ENCODE peak calls at places on chromosomes 12 and 14, in nine cellular contexts. A is endothelial cell of umbilical vein, N is Karpas-422, F is H9, Z is PC-3, W is IMR-90, P is neural progenitor cell, Q is NT2/D1, M is adipocyte. O is an unnamed sample.
A peak's percentile ranks its signal among the peaks of the same experiment; 100 is the strongest.

GRCh38 chr12:105476616-105477015 is 146.1 kb downstream of the C12orf75 start:
- DNase-seq in A (no peak), N (no peak), Z (no peak), M (no peak), Q (no peak), F (no peak), W (no peak), P (no peak), O (no peak)

GRCh38 chr14:29925736-29926135 is 1.9 kb downstream of the PRKD1 start:
- DNase-seq in A (no peak), Q (no peak), W (peak; percentile 49), P (peak; percentile 23), Z (no peak), F (no peak), N (no peak), M (peak; percentile 36), O (no peak)

GRCh38 chr14:74691456-74691855 is 21.4 kb downstream of the AREL1 start:
- DNase-seq in N (no peak), A (no peak), Q (no peak), M (no peak), P (no peak), Z (no peak), F (no peak), W (no peak), O (no peak)

GRCh38 chr14:55762595-55763232 is 182.7 kb downstream of the KTN1 start:
- DNase-seq in W (no peak), P (no peak), M (no peak), Z (no peak), F (no peak), A (no peak), N (no peak), Q (no peak), O (no peak)

GRCh38 chr14:72892103-72892878 is 1.6 kb downstream of the DPF3 start:
- DNase-seq in Z (peak; percentile 55), A (peak; percentile 56), N (peak; percentile 64), P (peak; percentile 62), Q (no peak), F (peak; percentile 43), M (peak; percentile 63), W (peak; percentile 43), O (no peak)

GRCh38 chr12:77299001-77299400 is 233.6 kb upstream of the E2F7 start:
- DNase-seq in P (no peak), Z (no peak), N (no peak), Q (no peak), F (no peak), M (peak; percentile 14), A (no peak), W (no peak), O (no peak)

GRCh38 chr14:96956464-96957239 is 159.5 kb downstream of the VRK1 start:
- DNase-seq in Q (no peak), A (no peak), F (no peak), W (no peak), M (no peak), Z (no peak), N (no peak), P (no peak), O (no peak)

GRCh38 chr14:97707603-97708002 is 910.4 kb downstream of the VRK1 start:
- DNase-seq in N (no peak), A (no peak), M (no peak), Z (no peak), F (no peak), Q (no peak), W (no peak), P (no peak), O (no peak)

GRCh38 chr14:22549981-22550670 is 38.9 kb downstream of the DAD1 start:
- DNase-seq in P (no peak), N (peak; percentile 75), M (peak; percentile 54), Z (peak; percentile 78), A (peak; percentile 52), W (peak; percentile 63), F (no peak), Q (peak; percentile 18), O (no peak)

GRCh38 chr12:123621619-123622530 is 11.6 kb downstream of the EIF2B1 start:
- DNase-seq in Z (no peak), F (no peak), P (no peak), N (no peak), Q (no peak), M (no peak), W (no peak), A (no peak), O (no peak)

GRCh38 chr12:752673-753400 is 458 bp downstream of the WNK1 start:
- DNase-seq in Z (peak; percentile 36), F (peak; percentile 39), P (peak; percentile 89), Q (no peak), M (peak; percentile 81), A (peak; percentile 58), N (peak; percentile 72), W (peak; percentile 21), O (no peak)

GRCh38 chr14:49962616-49963015 is 69.7 kb downstream of the ARF6 start:
- DNase-seq in F (no peak), A (no peak), Z (peak; percentile 97), M (no peak), N (peak; percentile 88), W (no peak), Q (no peak), P (no peak), O (no peak)

GRCh38 chr14:100225169-100225568 is 13.8 kb upstream of the YY1 start:
- DNase-seq in F (no peak), Q (no peak), Z (no peak), P (no peak), M (no peak), N (no peak), W (no peak), A (no peak), O (no peak)

GRCh38 chr12:47422656-47423055 is 283.2 kb downstream of the RPAP3 start:
- DNase-seq in P (no peak), M (no peak), A (no peak), N (no peak), Z (no peak), W (peak; percentile 50), Q (no peak), F (no peak), O (no peak)

GRCh38 chr12:102874819-102875218 is 42.2 kb downstream of the PAH start:
- DNase-seq in W (no peak), Z (no peak), M (no peak), A (no peak), Q (no peak), N (no peak), P (no peak), F (no peak), O (no peak)

GRCh38 chr14:103354141-103354540 is 20.1 kb downstream of the EIF5 start:
- DNase-seq in N (no peak), P (no peak), W (no peak), F (no peak), M (no peak), Z (no peak), Q (no peak), A (no peak), O (no peak)

GRCh38 chr12:6372403-6373003 is 2.9 kb downstream of the SCNN1A start:
- DNase-seq in P (peak; percentile 35), F (no peak), M (peak; percentile 80), W (peak; percentile 69), Q (no peak), A (peak; percentile 58), Z (peak; percentile 86), N (no peak), O (peak; percentile 66)

GRCh38 chr12:6370994-6371754 is 4.2 kb downstream of the SCNN1A start:
- DNase-seq in M (no peak), P (peak; percentile 81), W (peak; percentile 72), F (peak; percentile 99), Z (peak; percentile 97), A (peak; percentile 33), N (no peak), Q (peak; percentile 100), O (peak; percentile 93)

GRCh38 chr12:6368906-6369525 is 6.3 kb downstream of the SCNN1A start:
- DNase-seq in W (no peak), P (no peak), N (no peak), Z (no peak), A (no peak), Q (no peak), M (no peak), F (no peak), O (no peak)

GRCh38 chr12:6369916-6370575 is 5.3 kb downstream of the SCNN1A start:
- DNase-seq in A (no peak), N (no peak), F (no peak), P (no peak), W (no peak), M (no peak), Q (no peak), Z (no peak), O (no peak)

GRCh38 chr12:6370576-6370935 is 4.8 kb downstream of the SCNN1A start:
- DNase-seq in Q (no peak), A (no peak), M (no peak), N (no peak), F (peak; percentile 38), P (no peak), Z (no peak), W (no peak), O (no peak)
- H3K9ac ChIP-seq in Q (peak overlapping the region; percentile 78), A (no peak overlapping the region), M (peak overlapping the region; percentile 45), N (no peak overlapping the region), F (peak overlapping the region; percentile 2), P (no peak overlapping the region), Z (peak overlapping the region; percentile 70), W (peak overlapping the region; percentile 2), O (peak overlapping the region; percentile 66)

GRCh38 chr12:91781114-91781513 is 364.5 kb downstream of the BTG1 start:
- DNase-seq in F (no peak), N (no peak), W (peak; percentile 66), A (peak; percentile 5), Z (peak; percentile 33), Q (no peak), P (no peak), M (no peak), O (no peak)
- H3K9ac ChIP-seq in F (no peak overlapping the region), N (no peak overlapping the region), W (no peak overlapping the region), A (no peak overlapping the region), Z (no peak overlapping the region), Q (no peak overlapping the region), P (no peak overlapping the region), M (no peak overlapping the region), O (no peak overlapping the region)

DNA sequence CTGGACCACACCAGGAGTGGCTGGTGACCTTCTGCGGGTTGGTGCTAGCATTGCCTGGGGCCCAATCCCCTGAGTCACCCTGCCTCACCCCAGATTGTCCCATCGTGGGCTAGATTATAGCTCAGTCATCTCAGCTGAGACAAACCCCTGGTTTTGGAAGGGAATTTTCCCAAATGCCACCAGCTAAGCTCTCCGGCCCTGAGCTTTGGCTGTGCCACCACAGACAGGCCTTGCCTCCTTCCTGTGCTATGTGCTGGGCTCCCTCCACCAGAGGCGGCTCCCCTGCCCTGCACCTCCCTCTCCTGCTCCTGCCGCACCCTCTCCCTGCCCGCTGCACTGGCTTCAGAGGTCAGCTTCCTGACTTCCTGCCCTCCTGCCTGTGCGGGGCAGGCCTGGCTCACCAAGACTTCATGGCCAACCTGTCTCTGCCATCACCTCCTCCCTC is 196.3 kb downstream of the TSPAN9 start:
- DNase-seq in N (no peak), F (no peak), Z (peak; percentile 67), Q (no peak), W (peak; percentile 49), A (no peak), M (peak; percentile 18), P (no peak), O (no peak)
- H3K9ac ChIP-seq in N (no peak overlapping the region), F (no peak overlapping the region), Z (no peak overlapping the region), Q (no peak overlapping the region), W (no peak overlapping the region), A (no peak overlapping the region), M (no peak overlapping the region), P (no peak overlapping the region), O (no peak overlapping the region)

DNA sequence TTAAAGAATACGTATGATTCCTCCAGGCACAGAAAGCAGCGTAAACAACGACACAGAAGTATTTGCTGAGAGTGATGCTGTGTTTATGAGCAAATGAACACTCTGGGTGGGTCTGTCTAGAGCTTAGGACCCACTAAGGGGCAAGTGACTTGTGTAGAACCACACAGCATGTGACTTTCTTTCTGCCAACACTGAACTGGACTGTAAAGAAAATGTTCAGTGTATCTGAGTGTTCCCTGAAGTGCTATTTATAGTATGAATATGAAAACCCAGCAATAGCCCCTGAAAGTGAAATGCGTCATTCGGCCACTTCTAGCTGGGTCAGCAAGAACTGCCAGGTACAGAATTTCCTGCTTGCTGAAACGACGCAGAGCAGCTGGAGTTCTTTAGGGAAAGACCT is 78.4 kb downstream of the ST8SIA1 start:
- DNase-seq in N (no peak), W (peak; percentile 28), F (no peak), A (no peak), Q (no peak), Z (no peak), M (no peak), P (no peak), O (no peak)
- H3K9ac ChIP-seq in N (no peak overlapping the region), W (no peak overlapping the region), F (no peak overlapping the region), A (no peak overlapping the region), Q (no peak overlapping the region), Z (no peak overlapping the region), M (no peak overlapping the region), P (no peak overlapping the region), O (no peak overlapping the region)

O was measured in keratinocyte.